ENCODE peak calls at places on chromosomes 13 and 19, in ten cellular contexts. T, W, D, V, U, K, O, L, X and B are unnamed samples.

GRCh38 chr13:53242015-53242414 is 213.4 kb downstream of the OLFM4 start:
- DNase-seq in D (no peak), U (no peak), L (no peak), X (no peak), T (no peak), K (no peak), W (no peak), O (no peak), V (no peak), B (no peak)

GRCh38 chr13:50612717-50613116 is 230.8 kb downstream of the DLEU7 start:
- DNase-seq in V (no peak), L (no peak), K (peak; percentile 34), X (no peak), D (no peak), W (no peak), T (no peak), U (no peak), O (no peak), B (no peak)

GRCh38 chr19:6427131-6427530 is 2.5 kb upstream of the KHSRP start:
- DNase-seq in O (no peak), X (no peak), W (no peak), K (no peak), U (no peak), V (no peak), T (no peak), D (no peak), L (no peak), B (no peak)

GRCh38 chr13:74675185-74675584 is 541.0 kb upstream of the KLF12 start:
- DNase-seq in V (no peak), X (no peak), K (no peak), D (no peak), L (no peak), U (no peak), O (no peak), W (no peak), T (no peak), B (no peak)

GRCh38 chr19:33960566-33960965 is 163.9 kb downstream of the KCTD15 start:
- DNase-seq in T (no peak), U (no peak), K (no peak), L (no peak), X (no peak), O (no peak), V (no peak), W (no peak), D (no peak), B (no peak)

GRCh38 chr13:111539252-111539651 is 218.8 kb downstream of the TEX29 start:
- DNase-seq in X (no peak), L (no peak), D (no peak), O (no peak), K (no peak), U (no peak), W (no peak), V (no peak), T (no peak), B (no peak)

GRCh38 chr19:610071-610800 is 20.6 kb downstream of the HCN2 start:
- DNase-seq in U (no peak), V (peak; percentile 36), O (no peak), T (no peak), L (no peak), X (no peak), W (no peak), K (no peak), D (peak; percentile 44), B (no peak)

GRCh38 chr19:28726533-28726932 is 486.4 kb downstream of the UQCRFS1 start:
- DNase-seq in D (no peak), T (no peak), V (no peak), W (no peak), X (no peak), U (no peak), O (no peak), K (no peak), L (no peak), B (no peak)

DNA sequence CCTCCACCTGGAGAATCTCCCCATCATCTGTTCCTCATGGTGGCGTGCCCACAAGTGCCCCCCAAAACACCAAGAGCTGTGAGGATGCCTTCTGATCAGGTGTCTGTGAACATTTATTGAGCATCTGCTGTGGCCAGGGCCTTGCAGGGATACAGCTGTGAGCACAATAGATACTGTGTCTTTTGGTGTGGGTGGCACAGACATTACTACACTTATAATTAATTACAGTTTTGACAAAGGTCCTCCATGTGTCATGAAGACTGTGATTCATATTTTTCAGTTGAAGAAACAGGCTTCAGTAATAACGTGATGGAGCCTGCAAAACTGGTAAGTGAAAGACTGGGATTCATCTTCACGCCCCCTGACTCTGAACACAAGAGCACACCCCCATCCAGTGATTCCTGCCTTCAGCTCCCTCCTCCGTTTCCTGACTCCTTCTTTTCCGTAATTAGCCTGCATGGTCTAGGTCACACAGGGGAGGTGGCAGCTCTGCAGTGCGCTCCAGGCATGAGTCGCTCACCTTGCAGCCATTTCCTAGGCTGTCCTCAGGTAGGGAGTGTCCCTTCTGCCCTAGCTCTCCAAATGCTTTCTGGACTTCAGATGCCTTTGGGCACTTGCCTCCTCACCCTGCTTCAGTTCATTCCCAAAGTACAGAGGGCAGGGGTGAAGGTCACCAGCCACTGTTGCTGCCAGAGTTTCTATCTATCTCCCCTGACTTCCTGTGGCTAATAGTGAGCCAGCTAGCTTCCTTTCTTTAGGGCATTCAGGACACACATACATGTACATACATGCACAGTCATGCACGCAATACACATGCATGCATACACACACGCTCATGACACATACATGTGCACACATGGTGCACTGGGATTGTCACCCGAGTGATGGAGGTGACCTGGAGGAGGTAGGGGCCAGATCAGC is 66.5 kb downstream of the SIAH3 start:
- DNase-seq in T (no peak), L (no peak), U (no peak), W (no peak), K (no peak), V (no peak), X (no peak), O (no peak), D (no peak), B (no peak)
- TF ChIP-seq CTCF in T (no peak), L (no peak), U (no peak), W (no peak), K (no peak), V (no peak), X (no peak), O (no peak), D (no peak), B (no peak)

GRCh38 chr19:12778020-12778904 is 2.9 kb upstream of the HOOK2 start:
- DNase-seq in X (no peak), K (peak; percentile 73), U (peak; percentile 78), L (peak; percentile 68), V (peak; percentile 78), D (peak; percentile 73), O (peak; percentile 73), W (peak; percentile 81), T (no peak), B (peak; percentile 83)
- H3K27ac ChIP-seq in X (peak overlapping the region; percentile 94), K (peak overlapping the region; percentile 32), U (peak overlapping the region; percentile 95), L (peak overlapping the region; percentile 79), V (peak overlapping the region; percentile 80), D (peak overlapping the region; percentile 95), O (peak overlapping the region; percentile 90), W (peak overlapping the region; percentile 95), T (peak overlapping the region; percentile 99), B (peak overlapping the region; percentile 88)

GRCh38 chr19:32605544-32605943 is 24.6 kb downstream of the PDCD5 start:
- DNase-seq in L (no peak), U (no peak), X (no peak), T (no peak), D (no peak), K (no peak), W (no peak), O (no peak), V (no peak), B (no peak)
- H3K4me3 ChIP-seq in L (no peak overlapping the region), U (no peak overlapping the region), X (no peak overlapping the region), T (no peak overlapping the region), D (no peak overlapping the region), K (no peak overlapping the region), W (no peak overlapping the region), O (no peak overlapping the region), V (no peak overlapping the region), B (no peak overlapping the region)

DNA sequence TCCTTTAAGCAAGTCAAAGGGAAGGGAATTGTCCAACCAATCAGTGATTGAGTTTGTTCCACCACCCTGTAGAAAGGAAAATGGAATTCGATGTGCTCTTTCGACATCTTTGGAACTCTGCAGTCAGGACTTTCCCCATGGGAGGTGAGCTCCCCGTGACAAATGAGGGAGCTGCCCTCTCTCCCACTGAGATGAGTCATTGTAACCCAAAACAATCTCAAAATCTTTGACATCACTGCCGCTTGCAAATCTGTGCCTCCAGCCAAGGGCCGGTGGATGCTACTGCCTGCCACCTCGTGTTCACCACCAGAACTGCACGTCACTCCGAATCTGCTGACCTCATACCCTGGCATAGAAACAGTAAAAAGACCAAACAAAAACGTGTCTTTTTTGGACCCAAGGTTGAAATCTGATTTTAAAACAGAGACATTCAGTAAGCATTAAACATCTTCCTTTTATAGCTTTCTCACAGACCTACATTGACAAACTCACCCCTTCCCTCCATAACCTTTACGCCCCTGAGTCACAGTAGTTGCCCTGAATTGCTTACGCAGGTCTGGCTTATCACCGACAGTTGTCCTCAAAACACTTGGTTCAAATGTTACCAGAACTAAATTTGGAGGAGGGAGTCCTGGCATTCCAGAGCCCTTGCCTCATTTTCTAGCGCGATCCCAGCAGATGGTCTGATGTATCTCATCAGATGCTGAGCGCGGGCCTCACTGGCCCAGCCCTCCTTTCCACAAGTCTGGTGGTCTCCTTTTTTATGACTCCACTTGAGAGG is 105.2 kb downstream of the COL4A2 start:
- DNase-seq in O (peak; percentile 93), D (peak; percentile 90), K (peak; percentile 70), V (peak; percentile 57), X (peak; percentile 81), W (peak; percentile 73), U (peak; percentile 84), L (peak; percentile 87), T (peak; percentile 91), B (peak; percentile 86)
- TF ChIP-seq CTCF in O (peak; percentile 92), D (peak; percentile 90), K (peak; percentile 94), V (peak; percentile 92), X (peak; percentile 95), W (peak; percentile 88), U (peak; percentile 94), L (peak; percentile 89), T (peak; percentile 70), B (peak; percentile 80)

DNA sequence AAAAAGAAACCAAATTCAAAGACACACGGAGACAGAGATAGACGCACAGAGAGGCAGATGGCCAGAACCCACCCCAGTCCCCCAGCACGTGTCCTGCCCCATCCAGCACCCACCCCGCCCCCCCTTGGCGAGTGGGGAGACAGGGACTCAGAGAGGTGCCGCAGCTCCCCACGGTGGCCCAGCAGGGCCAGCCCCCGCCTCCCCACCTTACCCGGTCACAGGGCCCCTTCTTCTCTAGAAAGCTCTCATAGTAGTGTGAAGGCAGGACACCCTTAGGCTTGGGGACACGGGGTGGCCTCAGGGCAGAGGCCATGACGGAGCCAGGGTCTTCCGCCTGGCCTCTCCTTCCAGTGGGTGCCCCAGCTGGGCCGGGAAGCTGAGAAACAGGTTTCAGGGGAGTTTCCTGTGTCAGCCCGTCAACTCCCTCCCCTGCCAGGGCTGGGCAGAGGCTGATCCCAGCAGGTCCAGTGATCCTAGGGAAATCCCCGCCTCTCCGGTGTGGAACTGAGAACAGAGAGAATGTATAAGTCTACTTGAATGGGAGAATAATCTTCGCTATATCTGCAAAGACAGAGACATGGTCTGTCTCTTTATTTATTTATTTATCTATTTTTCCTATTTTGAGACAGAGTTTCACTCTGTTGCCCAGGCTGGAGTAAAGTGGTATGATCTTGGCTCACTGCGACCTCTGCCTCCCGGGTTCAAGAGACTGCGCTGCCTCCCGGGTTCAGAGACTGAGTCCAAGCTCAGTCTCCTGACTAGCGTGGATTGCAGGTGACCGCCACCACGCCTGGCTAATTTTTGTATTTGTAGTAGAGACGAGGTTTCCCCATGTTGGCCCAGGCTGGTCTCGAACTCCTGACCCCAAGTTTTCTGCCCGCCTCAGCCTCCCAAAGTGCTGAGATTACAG is at the start of gene STAP2:
- DNase-seq in L (peak; percentile 80), U (no peak), D (peak; percentile 51), X (no peak), K (peak; percentile 33), T (no peak), O (no peak), V (peak; percentile 30), W (peak; percentile 72), B (no peak)
- H3K27ac ChIP-seq in L (peak within 1 kb of the TSS; percentile 80), U (peak within 1 kb of the TSS; percentile 40), D (peak within 1 kb of the TSS; percentile 48), X (no peak within 1 kb of the TSS), K (peak within 1 kb of the TSS; percentile 60), T (no peak within 1 kb of the TSS), O (no peak within 1 kb of the TSS), V (peak within 1 kb of the TSS; percentile 43), W (peak within 1 kb of the TSS; percentile 76), B (no peak within 1 kb of the TSS)